ENCODE peak calls at places on chromosomes 1 and 21, in six cellular contexts. One of them, this sample, is unnamed.

GRCh38 chr1:18882511-18882910 is 19.8 kb downstream of the ALDH4A1 start:
- DNase-seq in neural crest cell: no peak
- DNase-seq in KBM-7: no peak
- DNase-seq in Ammon's horn: peak; percentile 74
- DNase-seq in heart right ventricle: no peak
- DNase-seq in activated T-cell treated with anti-CD3 and anti-CD28 coated beads for 1 hour: no peak
- DNase-seq in this sample: no peak

GRCh38 chr1:42162181-42162580 is 2.4 kb downstream of the GUCA2A start:
- DNase-seq in activated T-cell treated with anti-CD3 and anti-CD28 coated beads for 1 hour: no peak
- DNase-seq in KBM-7: no peak
- DNase-seq in neural crest cell: no peak
- DNase-seq in heart right ventricle: no peak
- DNase-seq in Ammon's horn: no peak
- DNase-seq in this sample: no peak

GRCh38 chr21:43611598-43612369 is 47.5 kb downstream of the HSF2BP start:
- DNase-seq in activated T-cell treated with anti-CD3 and anti-CD28 coated beads for 1 hour: no peak
- DNase-seq in KBM-7: peak; percentile 51
- DNase-seq in heart right ventricle: peak; percentile 67
- DNase-seq in neural crest cell: peak; percentile 63
- DNase-seq in Ammon's horn: peak; percentile 56
- DNase-seq in this sample: peak; percentile 67

GRCh38 chr1:29282135-29282923 is 46.0 kb downstream of the PTPRU start:
- DNase-seq in KBM-7: no peak
- DNase-seq in heart right ventricle: no peak
- DNase-seq in Ammon's horn: no peak
- DNase-seq in activated T-cell treated with anti-CD3 and anti-CD28 coated beads for 1 hour: no peak
- DNase-seq in neural crest cell: no peak
- DNase-seq in this sample: no peak

GRCh38 chr1:208212893-208213292 is 31.3 kb downstream of the PLXNA2 start:
- DNase-seq in Ammon's horn: no peak
- DNase-seq in activated T-cell treated with anti-CD3 and anti-CD28 coated beads for 1 hour: no peak
- DNase-seq in KBM-7: no peak
- DNase-seq in neural crest cell: no peak
- DNase-seq in heart right ventricle: no peak
- DNase-seq in this sample: no peak

GRCh38 chr1:101051688-101052638 is 26.4 kb upstream of the DPH5 start:
- DNase-seq in KBM-7: no peak
- DNase-seq in activated T-cell treated with anti-CD3 and anti-CD28 coated beads for 1 hour: no peak
- DNase-seq in heart right ventricle: no peak
- DNase-seq in neural crest cell: no peak
- DNase-seq in Ammon's horn: no peak
- DNase-seq in this sample: no peak

GRCh38 chr1:1403543-1404112 is 3.5 kb downstream of the MRPL20 start:
- DNase-seq in KBM-7: no peak
- DNase-seq in activated T-cell treated with anti-CD3 and anti-CD28 coated beads for 1 hour: no peak
- DNase-seq in neural crest cell: no peak
- DNase-seq in Ammon's horn: no peak
- DNase-seq in heart right ventricle: no peak
- DNase-seq in this sample: no peak

GRCh38 chr1:154501423-154502065 is 475 bp upstream of the TDRD10 start:
- DNase-seq in heart right ventricle: peak; percentile 74
- DNase-seq in Ammon's horn: no peak
- DNase-seq in KBM-7: peak; percentile 20
- DNase-seq in neural crest cell: no peak
- DNase-seq in activated T-cell treated with anti-CD3 and anti-CD28 coated beads for 1 hour: no peak
- DNase-seq in this sample: no peak

GRCh38 chr1:22709227-22709626 is 1.4 kb upstream of the EPHB2 start:
- DNase-seq in activated T-cell treated with anti-CD3 and anti-CD28 coated beads for 1 hour: no peak
- DNase-seq in KBM-7: no peak
- DNase-seq in neural crest cell: no peak
- DNase-seq in Ammon's horn: no peak
- DNase-seq in heart right ventricle: no peak
- DNase-seq in this sample: no peak

GRCh38 chr1:36207339-36207738 is 16.9 kb upstream of the THRAP3 start:
- DNase-seq in activated T-cell treated with anti-CD3 and anti-CD28 coated beads for 1 hour: no peak
- DNase-seq in KBM-7: no peak
- DNase-seq in Ammon's horn: peak; percentile 65
- DNase-seq in heart right ventricle: peak; percentile 61
- DNase-seq in neural crest cell: no peak
- DNase-seq in this sample: peak; percentile 64

GRCh38 chr1:35452086-35452485 is 105.1 kb downstream of the KIAA0319L start:
- DNase-seq in KBM-7: peak; percentile 54
- DNase-seq in Ammon's horn: peak; percentile 78
- DNase-seq in heart right ventricle: peak; percentile 49
- DNase-seq in neural crest cell: no peak
- DNase-seq in activated T-cell treated with anti-CD3 and anti-CD28 coated beads for 1 hour: no peak
- DNase-seq in this sample: peak; percentile 85

GRCh38 chr1:186738896-186739295 is 58.7 kb upstream of the PTGS2 start:
- DNase-seq in activated T-cell treated with anti-CD3 and anti-CD28 coated beads for 1 hour: no peak
- DNase-seq in neural crest cell: no peak
- DNase-seq in Ammon's horn: no peak
- DNase-seq in heart right ventricle: no peak
- DNase-seq in KBM-7: peak; percentile 24
- DNase-seq in this sample: no peak

GRCh38 chr1:109760581-109761226 is 3.0 kb downstream of the EPS8L3 start:
- DNase-seq in heart right ventricle: no peak
- DNase-seq in Ammon's horn: no peak
- DNase-seq in activated T-cell treated with anti-CD3 and anti-CD28 coated beads for 1 hour: no peak
- DNase-seq in neural crest cell: no peak
- DNase-seq in KBM-7: no peak
- DNase-seq in this sample: no peak

GRCh38 chr21:33762798-33763572 is 120.7 kb downstream of the ITSN1 start:
- DNase-seq in activated T-cell treated with anti-CD3 and anti-CD28 coated beads for 1 hour: no peak
- DNase-seq in neural crest cell: no peak
- DNase-seq in heart right ventricle: no peak
- DNase-seq in KBM-7: no peak
- DNase-seq in Ammon's horn: no peak
- DNase-seq in this sample: peak; percentile 87

GRCh38 chr1:246214708-246215504 is 292.2 kb downstream of the SMYD3 start:
- DNase-seq in heart right ventricle: no peak
- DNase-seq in KBM-7: peak; percentile 90
- DNase-seq in neural crest cell: no peak
- DNase-seq in Ammon's horn: peak; percentile 61
- DNase-seq in activated T-cell treated with anti-CD3 and anti-CD28 coated beads for 1 hour: no peak
- DNase-seq in this sample: peak; percentile 96

GRCh38 chr1:241336335-241336734 is 20.7 kb downstream of the RGS7 start:
- DNase-seq in neural crest cell: no peak
- DNase-seq in Ammon's horn: no peak
- DNase-seq in activated T-cell treated with anti-CD3 and anti-CD28 coated beads for 1 hour: no peak
- DNase-seq in KBM-7: no peak
- DNase-seq in heart right ventricle: no peak
- DNase-seq in this sample: no peak

GRCh38 chr1:226512076-226512728 is 36.4 kb upstream of the STUM start:
- DNase-seq in Ammon's horn: no peak
- DNase-seq in KBM-7: no peak
- DNase-seq in heart right ventricle: no peak
- DNase-seq in activated T-cell treated with anti-CD3 and anti-CD28 coated beads for 1 hour: no peak
- DNase-seq in neural crest cell: no peak
- DNase-seq in this sample: no peak

GRCh38 chr1:224113005-224113404 is 906 bp upstream of the FBXO28 start:
- DNase-seq in KBM-7: no peak
- DNase-seq in Ammon's horn: no peak
- DNase-seq in activated T-cell treated with anti-CD3 and anti-CD28 coated beads for 1 hour: no peak
- DNase-seq in neural crest cell: no peak
- DNase-seq in heart right ventricle: no peak
- DNase-seq in this sample: no peak

GRCh38 chr1:175508320-175509110 is 234.9 kb downstream of the TNR start:
- DNase-seq in heart right ventricle: no peak
- DNase-seq in activated T-cell treated with anti-CD3 and anti-CD28 coated beads for 1 hour: no peak
- DNase-seq in neural crest cell: no peak
- DNase-seq in Ammon's horn: no peak
- DNase-seq in KBM-7: no peak
- DNase-seq in this sample: no peak

GRCh38 chr21:14734191-14734590 is 188.1 kb upstream of the SAMSN1 start:
- DNase-seq in heart right ventricle: no peak
- DNase-seq in activated T-cell treated with anti-CD3 and anti-CD28 coated beads for 1 hour: no peak
- DNase-seq in Ammon's horn: no peak
- DNase-seq in KBM-7: peak; percentile 84
- DNase-seq in neural crest cell: no peak
- DNase-seq in this sample: no peak

GRCh38 chr1:93839756-93840155 is 39.2 kb downstream of the DNTTIP2 start:
- DNase-seq in neural crest cell: no peak
- DNase-seq in KBM-7: no peak
- DNase-seq in activated T-cell treated with anti-CD3 and anti-CD28 coated beads for 1 hour: no peak
- DNase-seq in Ammon's horn: no peak
- DNase-seq in heart right ventricle: no peak
- DNase-seq in this sample: no peak

GRCh38 chr1:183847646-183848045 is 42.7 kb downstream of the RGL1 start:
- DNase-seq in KBM-7: no peak
- DNase-seq in heart right ventricle: no peak
- DNase-seq in Ammon's horn: no peak
- DNase-seq in activated T-cell treated with anti-CD3 and anti-CD28 coated beads for 1 hour: no peak
- DNase-seq in neural crest cell: no peak
- DNase-seq in this sample: no peak

GRCh38 chr1:153057375-153057774 is at the start of gene SPRR2A:
- DNase-seq in Ammon's horn: no peak
- DNase-seq in activated T-cell treated with anti-CD3 and anti-CD28 coated beads for 1 hour: no peak
- DNase-seq in KBM-7: no peak
- DNase-seq in heart right ventricle: no peak
- DNase-seq in neural crest cell: no peak
- DNase-seq in this sample: no peak

GRCh38 chr1:81594211-81594610 is 206.5 kb upstream of the ADGRL2 start:
- DNase-seq in KBM-7: no peak
- DNase-seq in heart right ventricle: no peak
- DNase-seq in activated T-cell treated with anti-CD3 and anti-CD28 coated beads for 1 hour: no peak
- DNase-seq in neural crest cell: no peak
- DNase-seq in Ammon's horn: no peak
- DNase-seq in this sample: no peak

GRCh38 chr1:89310505-89310904 is 37.8 kb upstream of the GBP5 start:
- DNase-seq in Ammon's horn: no peak
- DNase-seq in KBM-7: no peak
- DNase-seq in heart right ventricle: no peak
- DNase-seq in activated T-cell treated with anti-CD3 and anti-CD28 coated beads for 1 hour: no peak
- DNase-seq in neural crest cell: no peak
- DNase-seq in this sample: peak; percentile 21